ENCODE peak calls at places on chromosomes 6 and 20, in eight cellular contexts. One of them, this sample, is unnamed.

GRCh38 chr20:44442298-44443070 is 33.2 kb upstream of the TTPAL start:
- DNase-seq in Peyer's patch: no peak
- DNase-seq in activated naive CD4-positive, alpha-beta T cell treated with Interleukin-2 at 50 U/mL for 16 hours: no peak
- DNase-seq in IMR-90: no peak
- DNase-seq in T-cell: no peak
- DNase-seq in GM04503: no peak
- DNase-seq in lower leg skin: no peak
- DNase-seq in DMS 273 treated with DMSO at 0.1 percent for 48 hours: no peak
- DNase-seq in this sample: no peak

GRCh38 chr6:63529498-63529897 is 42.8 kb upstream of the LOC128125822 start:
- DNase-seq in Peyer's patch: no peak
- DNase-seq in activated naive CD4-positive, alpha-beta T cell treated with Interleukin-2 at 50 U/mL for 16 hours: no peak
- DNase-seq in IMR-90: no peak
- DNase-seq in T-cell: no peak
- DNase-seq in GM04503: no peak
- DNase-seq in lower leg skin: no peak
- DNase-seq in DMS 273 treated with DMSO at 0.1 percent for 48 hours: no peak
- DNase-seq in this sample: no peak

GRCh38 chr20:23649830-23650417 is 12.2 kb upstream of the CST3 start:
- DNase-seq in Peyer's patch: no peak
- DNase-seq in activated naive CD4-positive, alpha-beta T cell treated with Interleukin-2 at 50 U/mL for 16 hours: no peak
- DNase-seq in IMR-90: no peak
- DNase-seq in T-cell: no peak
- DNase-seq in GM04503: no peak
- DNase-seq in lower leg skin: no peak
- DNase-seq in DMS 273 treated with DMSO at 0.1 percent for 48 hours: no peak
- DNase-seq in this sample: no peak

GRCh38 chr20:35695978-35696377 is 3.2 kb downstream of the NFS1 start:
- DNase-seq in Peyer's patch: no peak
- DNase-seq in activated naive CD4-positive, alpha-beta T cell treated with Interleukin-2 at 50 U/mL for 16 hours: no peak
- DNase-seq in IMR-90: no peak
- DNase-seq in T-cell: no peak
- DNase-seq in GM04503: no peak
- DNase-seq in lower leg skin: no peak
- DNase-seq in DMS 273 treated with DMSO at 0.1 percent for 48 hours: no peak
- DNase-seq in this sample: no peak

GRCh38 chr20:51815383-51816076 is 13.2 kb upstream of the SALL4 start:
- DNase-seq in Peyer's patch: no peak
- DNase-seq in activated naive CD4-positive, alpha-beta T cell treated with Interleukin-2 at 50 U/mL for 16 hours: no peak
- DNase-seq in IMR-90: no peak
- DNase-seq in T-cell: no peak
- DNase-seq in GM04503: no peak
- DNase-seq in lower leg skin: no peak
- DNase-seq in DMS 273 treated with DMSO at 0.1 percent for 48 hours: no peak
- DNase-seq in this sample: no peak

GRCh38 chr6:157767757-157768156 is 55.3 kb upstream of the SNX9 start:
- DNase-seq in Peyer's patch: no peak
- DNase-seq in activated naive CD4-positive, alpha-beta T cell treated with Interleukin-2 at 50 U/mL for 16 hours: no peak
- DNase-seq in IMR-90: no peak
- DNase-seq in T-cell: no peak
- DNase-seq in GM04503: no peak
- DNase-seq in lower leg skin: no peak
- DNase-seq in DMS 273 treated with DMSO at 0.1 percent for 48 hours: no peak
- DNase-seq in this sample: no peak

GRCh38 chr20:53869466-53870258 is 200.7 kb downstream of the BCAS1 start:
- DNase-seq in Peyer's patch: peak
- DNase-seq in activated naive CD4-positive, alpha-beta T cell treated with Interleukin-2 at 50 U/mL for 16 hours: peak
- DNase-seq in IMR-90: peak
- DNase-seq in T-cell: peak
- DNase-seq in GM04503: no peak
- DNase-seq in lower leg skin: peak
- DNase-seq in DMS 273 treated with DMSO at 0.1 percent for 48 hours: peak
- DNase-seq in this sample: peak

GRCh38 chr6:160129886-160130615 is 8.4 kb downstream of the SLC22A1 start:
- DNase-seq in Peyer's patch: no peak
- DNase-seq in activated naive CD4-positive, alpha-beta T cell treated with Interleukin-2 at 50 U/mL for 16 hours: no peak
- DNase-seq in IMR-90: no peak
- DNase-seq in T-cell: no peak
- DNase-seq in GM04503: no peak
- DNase-seq in lower leg skin: no peak
- DNase-seq in DMS 273 treated with DMSO at 0.1 percent for 48 hours: no peak
- DNase-seq in this sample: no peak

GRCh38 chr6:82396964-82397761 is 33.5 kb downstream of the TPBG start:
- DNase-seq in Peyer's patch: no peak
- DNase-seq in activated naive CD4-positive, alpha-beta T cell treated with Interleukin-2 at 50 U/mL for 16 hours: no peak
- DNase-seq in IMR-90: peak
- DNase-seq in T-cell: no peak
- DNase-seq in GM04503: peak
- DNase-seq in lower leg skin: no peak
- DNase-seq in DMS 273 treated with DMSO at 0.1 percent for 48 hours: no peak
- DNase-seq in this sample: no peak

GRCh38 chr20:59812286-59813125 is 120.9 kb downstream of the SYCP2 start:
- DNase-seq in Peyer's patch: no peak
- DNase-seq in activated naive CD4-positive, alpha-beta T cell treated with Interleukin-2 at 50 U/mL for 16 hours: no peak
- DNase-seq in IMR-90: no peak
- DNase-seq in T-cell: no peak
- DNase-seq in GM04503: no peak
- DNase-seq in lower leg skin: peak
- DNase-seq in DMS 273 treated with DMSO at 0.1 percent for 48 hours: no peak
- DNase-seq in this sample: no peak

GRCh38 chr6:136127856-136128255 is 122.3 kb downstream of the MTFR2 start:
- DNase-seq in Peyer's patch: no peak
- DNase-seq in activated naive CD4-positive, alpha-beta T cell treated with Interleukin-2 at 50 U/mL for 16 hours: no peak
- DNase-seq in IMR-90: no peak
- DNase-seq in T-cell: no peak
- DNase-seq in GM04503: no peak
- DNase-seq in lower leg skin: no peak
- DNase-seq in DMS 273 treated with DMSO at 0.1 percent for 48 hours: no peak
- DNase-seq in this sample: no peak

GRCh38 chr6:125444234-125444949 is 142.6 kb upstream of the HDDC2 start:
- DNase-seq in Peyer's patch: no peak
- DNase-seq in activated naive CD4-positive, alpha-beta T cell treated with Interleukin-2 at 50 U/mL for 16 hours: no peak
- DNase-seq in IMR-90: no peak
- DNase-seq in T-cell: no peak
- DNase-seq in GM04503: no peak
- DNase-seq in lower leg skin: no peak
- DNase-seq in DMS 273 treated with DMSO at 0.1 percent for 48 hours: no peak
- DNase-seq in this sample: peak

GRCh38 chr20:58458342-58459057 is 56.7 kb downstream of the APCDD1L start:
- DNase-seq in Peyer's patch: no peak
- DNase-seq in activated naive CD4-positive, alpha-beta T cell treated with Interleukin-2 at 50 U/mL for 16 hours: no peak
- DNase-seq in IMR-90: peak
- DNase-seq in T-cell: no peak
- DNase-seq in GM04503: no peak
- DNase-seq in lower leg skin: no peak
- DNase-seq in DMS 273 treated with DMSO at 0.1 percent for 48 hours: no peak
- DNase-seq in this sample: no peak

GRCh38 chr20:48302844-48303552 is 517.7 kb upstream of the SULF2 start:
- DNase-seq in Peyer's patch: no peak
- DNase-seq in activated naive CD4-positive, alpha-beta T cell treated with Interleukin-2 at 50 U/mL for 16 hours: no peak
- DNase-seq in IMR-90: no peak
- DNase-seq in T-cell: no peak
- DNase-seq in GM04503: no peak
- DNase-seq in lower leg skin: no peak
- DNase-seq in DMS 273 treated with DMSO at 0.1 percent for 48 hours: no peak
- DNase-seq in this sample: no peak

GRCh38 chr6:16802071-16802470 is 40.8 kb upstream of the ATXN1 start:
- DNase-seq in Peyer's patch: no peak
- DNase-seq in activated naive CD4-positive, alpha-beta T cell treated with Interleukin-2 at 50 U/mL for 16 hours: no peak
- DNase-seq in IMR-90: peak
- DNase-seq in T-cell: no peak
- DNase-seq in GM04503: peak
- DNase-seq in lower leg skin: peak
- DNase-seq in DMS 273 treated with DMSO at 0.1 percent for 48 hours: no peak
- DNase-seq in this sample: peak

GRCh38 chr20:63017076-63017825 is 10.5 kb upstream of the BHLHE23 start:
- DNase-seq in Peyer's patch: no peak
- DNase-seq in activated naive CD4-positive, alpha-beta T cell treated with Interleukin-2 at 50 U/mL for 16 hours: no peak
- DNase-seq in IMR-90: no peak
- DNase-seq in T-cell: no peak
- DNase-seq in GM04503: no peak
- DNase-seq in lower leg skin: no peak
- DNase-seq in DMS 273 treated with DMSO at 0.1 percent for 48 hours: no peak
- DNase-seq in this sample: no peak

GRCh38 chr6:90093558-90094073 is 199.3 kb downstream of the GJA10 start:
- DNase-seq in Peyer's patch: no peak
- DNase-seq in activated naive CD4-positive, alpha-beta T cell treated with Interleukin-2 at 50 U/mL for 16 hours: no peak
- DNase-seq in IMR-90: no peak
- DNase-seq in T-cell: no peak
- DNase-seq in GM04503: no peak
- DNase-seq in lower leg skin: no peak
- DNase-seq in DMS 273 treated with DMSO at 0.1 percent for 48 hours: no peak
- DNase-seq in this sample: no peak

GRCh38 chr6:41778895-41779294 is 805 bp downstream of the FRS3 start:
- DNase-seq in Peyer's patch: no peak
- DNase-seq in activated naive CD4-positive, alpha-beta T cell treated with Interleukin-2 at 50 U/mL for 16 hours: no peak
- DNase-seq in IMR-90: no peak
- DNase-seq in T-cell: no peak
- DNase-seq in GM04503: no peak
- DNase-seq in lower leg skin: no peak
- DNase-seq in DMS 273 treated with DMSO at 0.1 percent for 48 hours: no peak
- DNase-seq in this sample: no peak

GRCh38 chr20:25683050-25683449 is 13.6 kb downstream of the ZNF337 start:
- DNase-seq in Peyer's patch: no peak
- DNase-seq in activated naive CD4-positive, alpha-beta T cell treated with Interleukin-2 at 50 U/mL for 16 hours: no peak
- DNase-seq in IMR-90: no peak
- DNase-seq in T-cell: no peak
- DNase-seq in GM04503: no peak
- DNase-seq in lower leg skin: no peak
- DNase-seq in DMS 273 treated with DMSO at 0.1 percent for 48 hours: no peak
- DNase-seq in this sample: no peak

GRCh38 chr20:29743101-29743931 is 1514.1 kb upstream of the DEFB115 start:
- DNase-seq in Peyer's patch: no peak
- DNase-seq in activated naive CD4-positive, alpha-beta T cell treated with Interleukin-2 at 50 U/mL for 16 hours: no peak
- DNase-seq in IMR-90: no peak
- DNase-seq in T-cell: no peak
- DNase-seq in GM04503: no peak
- DNase-seq in lower leg skin: no peak
- DNase-seq in DMS 273 treated with DMSO at 0.1 percent for 48 hours: no peak
- DNase-seq in this sample: no peak

GRCh38 chr6:7879043-7879442 is 31.5 kb downstream of the TXNDC5 start:
- DNase-seq in Peyer's patch: no peak
- DNase-seq in activated naive CD4-positive, alpha-beta T cell treated with Interleukin-2 at 50 U/mL for 16 hours: no peak
- DNase-seq in IMR-90: no peak
- DNase-seq in T-cell: no peak
- DNase-seq in GM04503: no peak
- DNase-seq in lower leg skin: no peak
- DNase-seq in DMS 273 treated with DMSO at 0.1 percent for 48 hours: no peak
- DNase-seq in this sample: no peak

GRCh38 chr20:22770240-22770800 is 185.9 kb upstream of the FOXA2 start:
- DNase-seq in Peyer's patch: no peak
- DNase-seq in activated naive CD4-positive, alpha-beta T cell treated with Interleukin-2 at 50 U/mL for 16 hours: no peak
- DNase-seq in IMR-90: no peak
- DNase-seq in T-cell: no peak
- DNase-seq in GM04503: no peak
- DNase-seq in lower leg skin: no peak
- DNase-seq in DMS 273 treated with DMSO at 0.1 percent for 48 hours: no peak
- DNase-seq in this sample: no peak

GRCh38 chr6:40631760-40632159 is 44.6 kb upstream of the LRFN2 start:
- DNase-seq in Peyer's patch: no peak
- DNase-seq in activated naive CD4-positive, alpha-beta T cell treated with Interleukin-2 at 50 U/mL for 16 hours: no peak
- DNase-seq in IMR-90: no peak
- DNase-seq in T-cell: no peak
- DNase-seq in GM04503: no peak
- DNase-seq in lower leg skin: no peak
- DNase-seq in DMS 273 treated with DMSO at 0.1 percent for 48 hours: no peak
- DNase-seq in this sample: no peak

GRCh38 chr6:85408039-85408438 is 41.8 kb upstream of the NT5E start:
- DNase-seq in Peyer's patch: no peak
- DNase-seq in activated naive CD4-positive, alpha-beta T cell treated with Interleukin-2 at 50 U/mL for 16 hours: no peak
- DNase-seq in IMR-90: no peak
- DNase-seq in T-cell: no peak
- DNase-seq in GM04503: no peak
- DNase-seq in lower leg skin: no peak
- DNase-seq in DMS 273 treated with DMSO at 0.1 percent for 48 hours: no peak
- DNase-seq in this sample: no peak

GRCh38 chr20:48567145-48567544 is 260.7 kb downstream of the PREX1 start:
- DNase-seq in Peyer's patch: no peak
- DNase-seq in activated naive CD4-positive, alpha-beta T cell treated with Interleukin-2 at 50 U/mL for 16 hours: no peak
- DNase-seq in IMR-90: no peak
- DNase-seq in T-cell: no peak
- DNase-seq in GM04503: no peak
- DNase-seq in lower leg skin: no peak
- DNase-seq in DMS 273 treated with DMSO at 0.1 percent for 48 hours: no peak
- DNase-seq in this sample: no peak

GRCh38 chr6:34248198-34248726 is 544 bp downstream of the SMIM29 start:
- DNase-seq in Peyer's patch: peak
- DNase-seq in activated naive CD4-positive, alpha-beta T cell treated with Interleukin-2 at 50 U/mL for 16 hours: peak
- DNase-seq in IMR-90: peak
- DNase-seq in T-cell: peak
- DNase-seq in GM04503: no peak
- DNase-seq in lower leg skin: no peak
- DNase-seq in DMS 273 treated with DMSO at 0.1 percent for 48 hours: no peak
- DNase-seq in this sample: peak

GRCh38 chr6:24524801-24525200 is 30.0 kb downstream of the ALDH5A1 start:
- DNase-seq in Peyer's patch: no peak
- DNase-seq in activated naive CD4-positive, alpha-beta T cell treated with Interleukin-2 at 50 U/mL for 16 hours: no peak
- DNase-seq in IMR-90: peak
- DNase-seq in T-cell: no peak
- DNase-seq in GM04503: no peak
- DNase-seq in lower leg skin: no peak
- DNase-seq in DMS 273 treated with DMSO at 0.1 percent for 48 hours: no peak
- DNase-seq in this sample: no peak

GRCh38 chr6:146381486-146381885 is 162.1 kb upstream of the RAB32 start:
- DNase-seq in Peyer's patch: no peak
- DNase-seq in activated naive CD4-positive, alpha-beta T cell treated with Interleukin-2 at 50 U/mL for 16 hours: no peak
- DNase-seq in IMR-90: no peak
- DNase-seq in T-cell: no peak
- DNase-seq in GM04503: no peak
- DNase-seq in lower leg skin: no peak
- DNase-seq in DMS 273 treated with DMSO at 0.1 percent for 48 hours: no peak
- DNase-seq in this sample: no peak

GRCh38 chr6:169991913-169992312 is 240.5 kb downstream of the ERMARD start:
- DNase-seq in Peyer's patch: no peak
- DNase-seq in activated naive CD4-positive, alpha-beta T cell treated with Interleukin-2 at 50 U/mL for 16 hours: no peak
- DNase-seq in IMR-90: no peak
- DNase-seq in T-cell: no peak
- DNase-seq in GM04503: no peak
- DNase-seq in lower leg skin: no peak
- DNase-seq in DMS 273 treated with DMSO at 0.1 percent for 48 hours: no peak
- DNase-seq in this sample: no peak

GRCh38 chr20:1334761-1335160 is 5.8 kb upstream of the SDCBP2 start:
- DNase-seq in Peyer's patch: no peak
- DNase-seq in activated naive CD4-positive, alpha-beta T cell treated with Interleukin-2 at 50 U/mL for 16 hours: no peak
- DNase-seq in IMR-90: no peak
- DNase-seq in T-cell: no peak
- DNase-seq in GM04503: no peak
- DNase-seq in lower leg skin: no peak
- DNase-seq in DMS 273 treated with DMSO at 0.1 percent for 48 hours: no peak
- DNase-seq in this sample: no peak

GRCh38 chr20:37926612-37927011 is 23.7 kb downstream of the VSTM2L start:
- DNase-seq in Peyer's patch: no peak
- DNase-seq in activated naive CD4-positive, alpha-beta T cell treated with Interleukin-2 at 50 U/mL for 16 hours: no peak
- DNase-seq in IMR-90: no peak
- DNase-seq in T-cell: no peak
- DNase-seq in GM04503: no peak
- DNase-seq in lower leg skin: no peak
- DNase-seq in DMS 273 treated with DMSO at 0.1 percent for 48 hours: no peak
- DNase-seq in this sample: no peak

This sample was measured in gastrocnemius medialis.